ENCODE peak calls at places on chromosomes 6 and 20, in eight cellular contexts. V is right atrium auricular region, C is endothelial cell, M is psoas muscle, U is PC-3, K is cardiac fibroblast, J is colonic mucosa, P is ascending aorta. E is an unnamed sample.

GRCh38 chr20:40082436-40082835 is 606.6 kb downstream of the MAFB start:
- DNase-seq in V (no peak), M (no peak), U (no peak), J (no peak), P (no peak), C (no peak), K (no peak), E (no peak)

GRCh38 chr20:3730803-3731370 is 1.6 kb upstream of the HSPA12B start:
- DNase-seq in K (no peak), M (peak), P (no peak), U (no peak), J (no peak), C (no peak), V (no peak), E (no peak)

GRCh38 chr20:33566781-33567603 is 77.1 kb downstream of the CBFA2T2 start:
- DNase-seq in P (no peak), M (no peak), C (no peak), K (no peak), U (no peak), J (no peak), V (no peak), E (no peak)

GRCh38 chr6:25872804-25873203 is 1.2 kb downstream of the SLC17A3 start:
- DNase-seq in K (no peak), J (no peak), M (no peak), C (no peak), U (no peak), P (no peak), V (no peak), E (no peak)

GRCh38 chr6:158506577-158506976 is 53.3 kb upstream of the TMEM181 start:
- DNase-seq in M (no peak), P (no peak), K (no peak), V (peak), J (no peak), U (no peak), C (peak), E (no peak)

GRCh38 chr6:67252663-67253062 is 1382.4 kb upstream of the ADGRB3 start:
- DNase-seq in K (peak), M (no peak), C (no peak), P (no peak), J (no peak), V (no peak), U (no peak), E (no peak)

GRCh38 chr6:126672654-126673053 is 332.7 kb downstream of the CENPW start:
- DNase-seq in U (no peak), M (no peak), K (peak), P (no peak), V (no peak), J (no peak), C (no peak), E (peak)

GRCh38 chr20:21303872-21304586 is 898 bp downstream of the XRN2 start:
- DNase-seq in C (no peak), M (no peak), U (no peak), J (no peak), P (no peak), K (peak), V (no peak), E (no peak)

GRCh38 chr6:126180585-126180984 is 159.3 kb upstream of the CENPW start:
- DNase-seq in K (peak), V (no peak), J (no peak), U (peak), C (no peak), P (no peak), M (no peak), E (no peak)

GRCh38 chr6:74087898-74088297 is 391.9 kb downstream of the CD109 start:
- DNase-seq in K (peak), C (no peak), M (no peak), P (no peak), J (no peak), V (no peak), U (peak), E (no peak)

GRCh38 chr20:1800777-1801176 is 94.4 kb upstream of the SIRPA start:
- DNase-seq in P (no peak), M (no peak), J (no peak), V (peak), U (peak), K (peak), C (no peak), E (no peak)

GRCh38 chr6:111353914-111354464 is 129.0 kb downstream of the REV3L start:
- DNase-seq in C (no peak), K (peak), P (no peak), J (no peak), U (no peak), M (no peak), V (no peak), E (no peak)

GRCh38 chr20:23652371-23652770 is 14.6 kb upstream of the CST3 start:
- DNase-seq in U (no peak), K (no peak), J (no peak), C (no peak), M (no peak), P (no peak), V (no peak), E (no peak)

GRCh38 chr6:32439708-32440214 is at the start of gene HLA-DRA:
- DNase-seq in U (peak), J (peak), P (no peak), K (peak), M (no peak), C (peak), V (no peak), E (peak)

GRCh38 chr6:168372871-168373270 is 53.3 kb upstream of the DACT2 start:
- DNase-seq in C (no peak), U (no peak), V (no peak), J (peak), K (no peak), P (no peak), M (no peak), E (no peak)

GRCh38 chr6:109227646-109228045 is 132.3 kb downstream of the CEP57L1 start:
- DNase-seq in J (no peak), U (no peak), C (no peak), K (no peak), P (no peak), M (no peak), V (no peak), E (no peak)

GRCh38 chr20:59084041-59084841 is 41.7 kb upstream of the PRELID3B start:
- DNase-seq in K (no peak), C (no peak), M (peak), J (no peak), U (no peak), P (no peak), V (no peak), E (no peak)

GRCh38 chr6:5672581-5673011 is 334.1 kb downstream of the NRN1 start:
- DNase-seq in M (peak), J (no peak), U (peak), C (no peak), V (no peak), P (peak), K (peak), E (no peak)

GRCh38 chr20:17843246-17844132 is 125.1 kb downstream of the SNX5 start:
- DNase-seq in J (no peak), V (peak), C (no peak), U (peak), K (peak), P (peak), M (no peak), E (no peak)

GRCh38 chr6:158626360-158627167 is 18.0 kb downstream of the DYNLT1 start:
- DNase-seq in U (no peak), V (no peak), K (no peak), M (no peak), C (no peak), P (no peak), J (peak), E (no peak)

GRCh38 chr20:21780528-21780927 is 75.1 kb downstream of the PAX1 start:
- DNase-seq in M (no peak), V (no peak), K (no peak), J (no peak), C (no peak), U (no peak), P (no peak), E (no peak)

GRCh38 chr20:50462093-50462685 is 48.0 kb upstream of the PTPN1 start:
- DNase-seq in C (no peak), P (no peak), U (no peak), M (no peak), J (no peak), V (no peak), K (peak), E (no peak)

GRCh38 chr20:13684566-13685222 is 46.0 kb upstream of the TASP1 start:
- DNase-seq in V (no peak), C (no peak), M (no peak), K (no peak), U (no peak), J (no peak), P (no peak), E (peak)

GRCh38 chr6:122696079-122696478 is 83.4 kb upstream of the FABP7 start:
- DNase-seq in J (no peak), V (no peak), C (no peak), K (peak), U (peak), P (no peak), M (no peak), E (no peak)

GRCh38 chr6:130513770-130514169 is 148.0 kb downstream of the TMEM200A start:
- DNase-seq in J (peak), V (no peak), K (peak), M (no peak), U (peak), C (no peak), P (no peak), E (peak)

GRCh38 chr6:106163446-106163965 is 77.4 kb downstream of the PRDM1 start:
- DNase-seq in J (peak), K (peak), C (no peak), M (no peak), U (no peak), V (peak), P (peak), E (peak)

GRCh38 chr6:73710470-73710869 is 14.5 kb downstream of the CD109 start:
- DNase-seq in P (no peak), U (peak), M (no peak), C (no peak), J (no peak), K (peak), V (no peak), E (no peak)

GRCh38 chr6:51908243-51908642 is 179.2 kb downstream of the PKHD1 start:
- DNase-seq in C (no peak), J (no peak), U (no peak), M (no peak), P (no peak), K (no peak), V (no peak), E (no peak)

GRCh38 chr6:45538636-45539035 is 160.9 kb upstream of the SUPT3H start:
- DNase-seq in P (no peak), V (no peak), M (peak), U (no peak), C (no peak), K (no peak), J (no peak), E (no peak)

GRCh38 chr6:163118941-163119340 is 295.6 kb upstream of the QKI start:
- DNase-seq in P (no peak), V (no peak), C (no peak), J (no peak), U (no peak), K (no peak), M (no peak), E (no peak)

GRCh38 chr6:101544286-101544685 is 150.8 kb downstream of the GRIK2 start:
- DNase-seq in M (no peak), C (no peak), J (no peak), V (no peak), U (peak), P (no peak), K (no peak), E (no peak)

GRCh38 chr6:149306967-149307366 is 10.5 kb upstream of the TAB2 start:
- DNase-seq in U (no peak), P (no peak), J (no peak), M (no peak), K (peak), C (no peak), V (no peak), E (no peak)

GRCh38 chr20:25066386-25066785 is 8.4 kb upstream of the ACSS1 start:
- DNase-seq in U (no peak), J (no peak), C (no peak), V (no peak), K (no peak), P (peak), M (peak), E (no peak)

GRCh38 chr6:42292002-42292735 is 74.5 kb upstream of the MRPS10 start:
- DNase-seq in U (peak), J (no peak), K (peak), V (no peak), C (no peak), P (no peak), M (no peak), E (no peak)

GRCh38 chr20:58011106-58011946 is 217.1 kb downstream of the ANKRD60 start:
- DNase-seq in J (no peak), P (peak), M (no peak), U (no peak), K (no peak), V (no peak), C (no peak), E (no peak)

GRCh38 chr6:144931172-144932035 is 646.3 kb downstream of the UTRN start:
- DNase-seq in J (peak), U (peak), K (peak), P (no peak), M (no peak), V (no peak), C (peak), E (peak)

GRCh38 chr20:1509237-1509636 is 18.0 kb upstream of the SIRPB2 start:
- DNase-seq in P (no peak), U (peak), C (peak), M (no peak), K (peak), V (no peak), J (no peak), E (peak)

GRCh38 chr6:108260126-108260808 is 573 bp downstream of the SNX3 start:
- DNase-seq in M (no peak), J (peak), C (no peak), K (peak), U (peak), V (peak), P (peak), E (peak)

GRCh38 chr20:50346372-50347347 is 156.0 kb downstream of the CEBPB start:
- DNase-seq in V (peak), U (peak), M (peak), P (peak), K (peak), J (peak), C (no peak), E (no peak)

GRCh38 chr6:11311970-11312369 is 79.5 kb upstream of the NEDD9 start:
- DNase-seq in K (no peak), P (no peak), V (no peak), C (no peak), M (no peak), J (no peak), U (no peak), E (no peak)

GRCh38 chr6:11304946-11305345 is 72.5 kb upstream of the NEDD9 start:
- DNase-seq in P (no peak), C (no peak), M (no peak), K (no peak), V (no peak), U (no peak), J (no peak), E (no peak)

GRCh38 chr6:11313207-11313606 is 80.7 kb upstream of the NEDD9 start:
- DNase-seq in J (no peak), V (no peak), U (no peak), M (no peak), C (no peak), P (no peak), K (no peak), E (no peak)

GRCh38 chr6:11307226-11307625 is 74.8 kb upstream of the NEDD9 start:
- DNase-seq in V (no peak), M (no peak), J (no peak), U (no peak), P (no peak), K (no peak), C (no peak), E (no peak)

GRCh38 chr6:11309947-11310665 is 77.6 kb upstream of the NEDD9 start:
- DNase-seq in C (no peak), U (peak), P (no peak), J (no peak), V (no peak), K (no peak), M (no peak), E (no peak)
- TF ChIP-seq CTCF in C (no peak), U (no peak), P (no peak), J (no peak), V (no peak), K (no peak), M (no peak), E (no peak)

GRCh38 chr6:138517635-138518034 is 18.3 kb upstream of the NHSL1 start:
- DNase-seq in U (peak), C (peak), P (no peak), K (peak), M (no peak), V (no peak), J (peak), E (peak)
- TF ChIP-seq CTCF in U (peak), C (peak), P (peak), K (peak), M (peak), V (peak), J (peak), E (peak)

DNA sequence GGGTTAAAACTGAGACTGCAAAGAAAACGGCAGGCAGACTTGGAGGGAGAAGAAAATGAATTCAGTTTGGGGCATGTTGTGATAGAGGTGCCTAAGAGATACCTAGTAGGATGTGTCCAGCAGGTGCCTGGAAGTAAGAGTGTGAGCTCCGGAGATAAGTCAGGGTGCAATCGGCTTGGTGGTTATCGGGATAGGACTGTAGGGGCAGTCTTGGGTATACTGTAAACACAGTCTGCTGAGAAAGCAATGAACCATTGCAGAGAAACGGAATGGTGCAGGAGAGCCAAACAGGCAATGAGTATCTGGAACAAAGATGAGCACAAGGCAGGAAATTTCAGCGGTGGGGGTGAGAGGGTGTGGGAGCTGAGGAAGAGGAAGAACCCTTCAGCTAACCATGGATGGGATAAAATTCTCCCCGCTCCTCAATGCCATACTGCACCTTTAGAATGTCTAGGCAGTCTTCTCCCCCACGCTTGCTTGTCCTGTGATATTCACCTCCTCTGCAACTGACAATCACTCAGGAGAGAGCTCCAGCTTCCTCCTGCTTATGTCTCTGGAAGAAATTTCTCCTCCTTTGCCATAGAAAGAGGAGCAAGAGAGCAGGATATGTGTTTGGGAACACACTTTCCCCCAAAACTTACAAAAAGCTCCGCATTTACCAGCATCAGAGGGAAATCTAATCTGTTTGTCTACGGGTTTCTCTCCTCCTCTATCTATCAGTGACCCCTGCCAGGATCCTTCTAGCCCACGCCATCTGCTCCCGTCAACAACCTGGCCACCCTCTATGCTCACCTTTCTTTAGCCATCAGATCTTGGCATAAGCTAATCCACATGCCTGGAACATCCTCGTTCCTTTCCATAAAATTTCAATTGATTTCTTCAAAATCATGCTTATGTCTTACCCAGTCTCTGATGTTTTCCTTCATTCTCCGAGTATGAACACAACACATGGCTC is 381.7 kb upstream of the JARID2 start:
- DNase-seq in K (no peak), J (no peak), U (no peak), C (no peak), P (no peak), V (no peak), M (no peak), E (no peak)
- TF ChIP-seq CTCF in K (no peak), J (no peak), U (no peak), C (no peak), P (no peak), V (no peak), M (no peak), E (no peak)

DNA sequence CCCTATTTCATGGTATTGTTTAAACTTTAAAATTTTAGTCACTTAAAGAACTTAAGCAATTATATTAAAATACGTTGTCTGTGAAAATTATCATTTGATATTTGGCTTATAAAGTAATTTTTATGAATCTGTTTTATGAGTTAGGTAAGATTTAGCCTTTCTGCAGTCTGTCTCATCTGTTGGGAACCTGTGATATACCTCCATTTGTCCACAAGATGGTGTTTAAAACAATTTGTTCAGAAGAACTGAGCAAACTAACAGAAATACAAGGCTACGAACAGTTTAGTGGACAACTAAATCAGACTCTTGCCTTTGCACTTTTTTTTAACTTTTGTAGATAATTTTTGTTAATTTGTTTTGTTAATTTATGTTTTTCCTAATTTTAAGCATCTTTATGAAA is 92.4 kb downstream of the COL9A1 start:
- DNase-seq in P (no peak), V (no peak), C (no peak), U (peak), M (no peak), J (no peak), K (no peak), E (no peak)
- TF ChIP-seq CTCF in P (no peak), V (peak), C (no peak), U (peak), M (peak), J (peak), K (peak), E (no peak)

GRCh38 chr6:33851959-33852358 is 48.2 kb upstream of the MLN start:
- DNase-seq in C (peak), V (no peak), M (no peak), U (peak), K (peak), J (peak), P (no peak), E (no peak)
- TF ChIP-seq CTCF in C (no peak), V (peak), M (no peak), U (peak), K (peak), J (peak), P (no peak), E (no peak)

GRCh38 chr20:53021934-53022333 is 49.8 kb downstream of the TSHZ2 start:
- DNase-seq in J (no peak), K (no peak), P (no peak), M (no peak), C (no peak), U (no peak), V (no peak), E (no peak)
- TF ChIP-seq CTCF in J (no peak), K (no peak), P (no peak), M (no peak), C (no peak), U (no peak), V (no peak), E (no peak)

E was measured in GM20000.